ENCODE peak calls at places on chromosome 3, in eight cellular contexts. J is right lobe of liver, H is Peyer's patch, D is ovary, E is transverse colon, Q is testis, K is spleen, L is sigmoid colon. O is an unnamed sample.

GRCh38 chr3:181782306-181782924 is 70.7 kb downstream of the SOX2 start:
- DNase-seq in J (no peak), H (no peak), D (no peak), E (no peak), Q (no peak), K (no peak), L (no peak), O (no peak)

GRCh38 chr3:9976736-9977709 is 9.6 kb downstream of the EMC3 start:
- DNase-seq in J (peak; percentile 78), H (no peak), D (peak; percentile 65), E (peak; percentile 55), Q (peak; percentile 64), K (no peak), L (peak; percentile 95), O (peak; percentile 68)

GRCh38 chr3:117666316-117666715 is 956.7 kb downstream of the TUSC7 start:
- DNase-seq in J (no peak), H (no peak), D (no peak), E (no peak), Q (no peak), K (no peak), L (no peak), O (no peak)

GRCh38 chr3:181699171-181699903 is 12.4 kb upstream of the SOX2 start:
- DNase-seq in J (no peak), H (no peak), D (no peak), E (no peak), Q (peak; percentile 74), K (no peak), L (no peak), O (no peak)

GRCh38 chr3:158864492-158864891 is 62.6 kb downstream of the MFSD1 start:
- DNase-seq in J (no peak), H (no peak), D (no peak), E (no peak), Q (no peak), K (no peak), L (no peak), O (no peak)

GRCh38 chr3:39000008-39000450 is 51.7 kb downstream of the SCN11A start:
- DNase-seq in J (no peak), H (no peak), D (no peak), E (no peak), Q (no peak), K (no peak), L (no peak), O (no peak)

GRCh38 chr3:53084310-53085001 is 38.6 kb upstream of the SFMBT1 start:
- DNase-seq in J (no peak), H (no peak), D (no peak), E (no peak), Q (no peak), K (peak; percentile 38), L (no peak), O (no peak)

GRCh38 chr3:101567528-101568317 is 6.1 kb downstream of the TRMT10C start:
- DNase-seq in J (no peak), H (no peak), D (no peak), E (no peak), Q (no peak), K (no peak), L (no peak), O (no peak)

GRCh38 chr3:190076138-190076537 is 44.6 kb downstream of the P3H2 start:
- DNase-seq in J (no peak), H (no peak), D (no peak), E (no peak), Q (no peak), K (no peak), L (no peak), O (peak; percentile 17)

GRCh38 chr3:132723024-132723462 is 834 bp upstream of the NPHP3 start:
- DNase-seq in J (no peak), H (no peak), D (no peak), E (no peak), Q (no peak), K (no peak), L (no peak), O (no peak)

GRCh38 chr3:11567516-11568467 is 75.9 kb downstream of the VGLL4 start:
- DNase-seq in J (peak; percentile 32), H (no peak), D (no peak), E (no peak), Q (no peak), K (no peak), L (no peak), O (no peak)

GRCh38 chr3:170909129-170909903 is 879 bp upstream of the EIF5A2 start:
- DNase-seq in J (no peak), H (no peak), D (no peak), E (no peak), Q (peak; percentile 15), K (no peak), L (peak; percentile 62), O (no peak)

GRCh38 chr3:113441051-113441770 is at the start of gene CFAP44:
- DNase-seq in J (peak; percentile 74), H (peak; percentile 18), D (peak; percentile 83), E (peak; percentile 62), Q (peak; percentile 80), K (peak; percentile 86), L (peak; percentile 89), O (peak; percentile 89)

GRCh38 chr3:45026957-45027356 is 854 bp downstream of the CLEC3B start:
- DNase-seq in J (no peak), H (no peak), D (no peak), E (peak; percentile 32), Q (no peak), K (no peak), L (peak; percentile 85), O (peak; percentile 20)
- H3K27ac ChIP-seq in J (peak overlapping the region; percentile 15), H (no peak overlapping the region), D (peak overlapping the region; percentile 27), E (peak overlapping the region; percentile 60), Q (peak overlapping the region; percentile 66), K (peak overlapping the region; percentile 63), L (peak overlapping the region; percentile 34), O (peak overlapping the region; percentile 56)

DNA sequence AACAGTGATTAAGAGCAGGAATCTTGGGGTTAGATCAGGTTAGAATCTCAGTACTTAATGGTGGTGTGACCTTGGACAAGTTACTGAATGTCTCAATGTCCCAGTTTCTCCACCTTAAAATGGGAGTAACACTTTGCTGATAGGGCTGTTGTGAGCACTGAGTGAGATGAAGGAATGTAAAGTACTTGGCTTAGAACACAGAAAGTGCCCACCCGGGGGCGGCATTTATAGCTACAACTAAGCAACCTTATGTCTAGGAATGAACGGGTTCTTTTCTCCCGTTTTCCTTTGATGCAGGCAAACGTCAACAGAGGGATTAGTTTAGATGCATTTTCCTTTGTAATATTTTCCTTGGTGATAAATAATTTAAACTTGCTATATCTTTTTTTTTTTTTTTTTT is 176.6 kb downstream of the USP13 start:
- DNase-seq in J (no peak), H (no peak), D (no peak), E (no peak), Q (peak; percentile 42), K (no peak), L (no peak), O (no peak)
- TF ChIP-seq CTCF in J (no peak), H (no peak), D (no peak), E (no peak), Q (no peak), K (no peak), L (no peak), O (no peak)

GRCh38 chr3:24450142-24450932 is 44.3 kb downstream of the THRB start:
- DNase-seq in J (peak; percentile 66), H (no peak), D (no peak), E (no peak), Q (no peak), K (no peak), L (no peak), O (no peak)

GRCh38 chr3:24454862-24455261 is 39.8 kb downstream of the THRB start:
- DNase-seq in J (no peak), H (no peak), D (no peak), E (no peak), Q (no peak), K (no peak), L (no peak), O (no peak)

GRCh38 chr3:24447836-24448235 is 46.8 kb downstream of the THRB start:
- DNase-seq in J (no peak), H (no peak), D (no peak), E (no peak), Q (no peak), K (no peak), L (no peak), O (no peak)

GRCh38 chr3:24454393-24454792 is 40.3 kb downstream of the THRB start:
- DNase-seq in J (no peak), H (no peak), D (no peak), E (no peak), Q (no peak), K (no peak), L (no peak), O (no peak)

DNA sequence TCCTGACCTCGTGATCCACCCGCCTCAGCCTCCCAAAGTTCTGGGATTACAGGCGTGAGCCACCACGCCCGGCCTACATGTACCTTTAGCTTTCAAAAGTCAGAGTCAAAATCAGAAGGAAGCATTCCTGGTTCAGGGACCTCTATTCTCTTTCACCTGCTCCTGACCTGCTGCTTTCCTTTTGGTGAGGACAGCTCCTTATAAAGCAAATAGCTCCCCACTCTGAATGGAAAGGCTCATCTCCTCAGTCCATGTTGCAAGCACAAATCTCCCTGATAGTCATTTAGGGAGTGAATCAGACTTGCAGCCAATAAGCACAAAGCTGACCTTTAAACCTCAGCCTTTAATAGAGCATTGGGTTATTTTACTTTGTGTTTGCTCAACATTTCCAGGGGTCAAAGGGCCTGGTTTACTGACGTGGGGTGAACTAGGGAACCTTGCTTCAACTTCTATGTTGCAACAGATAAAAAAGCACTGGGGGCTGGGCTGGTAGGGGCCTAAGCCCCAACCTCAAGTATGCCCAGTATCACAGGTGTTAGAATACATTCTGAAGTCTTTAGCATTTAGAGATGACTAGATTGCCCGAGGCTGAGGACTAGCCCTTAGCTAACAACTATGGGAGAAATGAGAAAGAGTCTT is 43.1 kb downstream of the THRB start:
- DNase-seq in J (peak; percentile 87), H (no peak), D (no peak), E (peak; percentile 60), Q (no peak), K (no peak), L (no peak), O (no peak)
- TF ChIP-seq POLR2A in J (peak; percentile 93), H (no peak), D (no peak), E (no peak), Q (no peak), K (no peak), L (no peak), O (no peak)

GRCh38 chr3:151896662-151897012 is 23.2 kb downstream of the SUCNR1 start:
- DNase-seq in J (no peak), H (no peak), D (no peak), E (no peak), Q (no peak), K (no peak), L (no peak), O (no peak)
- H3K27ac ChIP-seq in J (no peak overlapping the region), H (no peak overlapping the region), D (no peak overlapping the region), E (no peak overlapping the region), Q (no peak overlapping the region), K (no peak overlapping the region), L (no peak overlapping the region), O (no peak overlapping the region)

GRCh38 chr3:83928391-83928790 is 1030.4 kb upstream of the CADM2 start:
- DNase-seq in J (no peak), H (no peak), D (no peak), E (no peak), Q (peak; percentile 80), K (no peak), L (no peak), O (no peak)
- TF ChIP-seq CTCF in J (no peak), H (no peak), D (no peak), E (no peak), Q (no peak), K (no peak), L (no peak), O (no peak)

DNA sequence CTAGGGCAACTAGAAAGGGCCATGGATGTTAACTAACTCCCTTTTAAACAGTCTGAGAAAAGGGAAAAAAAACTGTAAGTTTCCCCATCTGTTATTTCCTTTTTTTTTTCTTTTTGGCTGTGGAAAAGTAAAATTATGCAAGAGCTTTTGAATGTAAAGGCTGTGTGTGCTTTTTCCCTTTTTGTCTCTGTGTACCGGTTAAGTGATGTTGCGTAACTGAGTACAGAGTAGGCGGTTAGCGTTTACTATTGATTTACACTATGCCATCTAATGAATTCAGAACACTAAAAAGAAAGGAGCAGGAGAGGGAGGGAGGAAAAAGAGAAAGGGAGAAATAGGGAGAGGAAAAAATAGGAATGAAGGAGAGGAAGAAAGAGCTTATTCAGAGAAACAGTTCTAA is 403.6 kb downstream of the TIGIT start:
- DNase-seq in J (no peak), H (no peak), D (no peak), E (no peak), Q (no peak), K (no peak), L (no peak), O (no peak)
- TF ChIP-seq POLR2A in J (no peak), H (no peak), D (no peak), E (no peak), Q (no peak), K (no peak), L (no peak), O (no peak)

O was measured in thyroid gland.